ENCODE peak calls at places on chromosomes 6 and 20, in nine cellular contexts. L is RWPE1, V is caudate nucleus, Q is kidney tubule cell, P is psoas muscle, Y is mucosa of gallbladder, H is head of caudate nucleus, S is iPS DF 6.9, K is MM.1S. W is an unnamed sample.

GRCh38 chr6:31573239-31574105 is 1.4 kb downstream of the LTA start:
- DNase-seq in K (no peak), H (no peak), V (no peak), Q (peak; percentile 17), L (no peak), S (no peak), Y (no peak), P (no peak), W (no peak)

GRCh38 chr6:144840619-144841018 is 555.5 kb downstream of the UTRN start:
- DNase-seq in P (no peak), K (no peak), Q (no peak), L (no peak), S (no peak), H (no peak), V (no peak), Y (no peak), W (no peak)

GRCh38 chr6:162999575-163000285 is 272.0 kb downstream of the PACRG start:
- DNase-seq in K (no peak), H (no peak), Y (no peak), S (no peak), P (no peak), V (no peak), Q (no peak), L (peak; percentile 38), W (no peak)

GRCh38 chr6:33944686-33945411 is 141.0 kb upstream of the MLN start:
- DNase-seq in Q (no peak), L (no peak), K (no peak), H (no peak), P (no peak), V (no peak), S (no peak), Y (no peak), W (no peak)

GRCh38 chr20:38125157-38126056 is 39.7 kb downstream of the TGM2 start:
- DNase-seq in V (no peak), L (no peak), P (peak; percentile 47), H (peak; percentile 19), Y (peak; percentile 90), K (no peak), S (no peak), Q (peak; percentile 62), W (peak; percentile 92)

GRCh38 chr20:37328149-37328945 is 17.6 kb upstream of the SRC start:
- DNase-seq in L (no peak), S (no peak), V (no peak), Q (no peak), H (no peak), Y (no peak), K (no peak), P (no peak), W (no peak)

GRCh38 chr6:170287371-170287876 is 3.5 kb downstream of the DLL1 start:
- DNase-seq in S (no peak), L (no peak), Y (no peak), K (no peak), V (no peak), P (peak; percentile 58), H (no peak), Q (no peak), W (no peak)

GRCh38 chr20:4326194-4327065 is 311.1 kb upstream of the RNF24 start:
- DNase-seq in L (peak; percentile 59), Q (peak; percentile 73), P (no peak), K (no peak), V (no peak), Y (no peak), H (no peak), S (no peak), W (no peak)

GRCh38 chr6:151680846-151681425 is 126.5 kb upstream of the ESR1 start:
- DNase-seq in S (no peak), K (no peak), H (no peak), Q (peak; percentile 79), P (no peak), V (no peak), Y (no peak), L (no peak), W (no peak)

GRCh38 chr20:17819395-17820093 is 119.8 kb downstream of the BANF2 start:
- DNase-seq in P (no peak), K (no peak), H (no peak), Q (no peak), V (no peak), Y (no peak), S (no peak), L (no peak), W (no peak)

GRCh38 chr6:96394727-96395126 is 126.9 kb upstream of the UFL1 start:
- DNase-seq in V (no peak), S (no peak), H (no peak), Q (peak; percentile 26), P (no peak), K (peak; percentile 27), L (no peak), Y (no peak), W (peak; percentile 45)

GRCh38 chr6:1930356-1930755 is 315.0 kb downstream of the GMDS start:
- DNase-seq in K (no peak), Y (no peak), H (no peak), V (no peak), Q (no peak), P (no peak), S (no peak), L (no peak), W (no peak)

GRCh38 chr6:30914854-30915590 is 984 bp downstream of the VARS2 start:
- DNase-seq in P (no peak), K (no peak), V (no peak), H (no peak), L (no peak), Y (no peak), S (no peak), Q (peak; percentile 25), W (peak; percentile 4)

GRCh38 chr6:31899882-31900722 is 1.8 kb downstream of the ZBTB12 start:
- DNase-seq in Q (no peak), L (no peak), V (no peak), Y (no peak), S (no peak), P (no peak), K (no peak), H (no peak), W (no peak)

GRCh38 chr6:79762370-79762769 is 131.2 kb downstream of the SH3BGRL2 start:
- DNase-seq in L (no peak), P (no peak), K (no peak), Y (no peak), V (no peak), Q (peak; percentile 45), H (no peak), S (no peak), W (no peak)

GRCh38 chr20:13231031-13231752 is 10.1 kb downstream of the ISM1 start:
- DNase-seq in K (no peak), P (no peak), Y (no peak), H (no peak), Q (peak; percentile 93), S (no peak), L (peak; percentile 59), V (no peak), W (no peak)

GRCh38 chr6:44257007-44257752 is at the start of gene SLC35B2:
- DNase-seq in Y (peak; percentile 49), H (peak; percentile 91), K (peak; percentile 69), L (peak; percentile 81), S (no peak), V (peak; percentile 82), P (peak; percentile 86), Q (peak; percentile 83), W (peak; percentile 80)

GRCh38 chr6:150685860-150686259 is 86.2 kb downstream of the PLEKHG1 start:
- DNase-seq in L (no peak), Y (no peak), H (no peak), V (no peak), Q (peak; percentile 65), P (no peak), K (peak; percentile 16), S (peak; percentile 87), W (no peak)

GRCh38 chr6:157107915-157108651 is 215.2 kb downstream of the TMEM242 start:
- DNase-seq in V (no peak), S (no peak), H (no peak), K (no peak), Y (no peak), Q (peak; percentile 84), P (no peak), L (peak; percentile 73), W (no peak)

GRCh38 chr6:106547053-106547414 is 82.3 kb downstream of the RTN4IP1 start:
- DNase-seq in Y (no peak), Q (peak; percentile 82), P (no peak), H (no peak), V (no peak), S (no peak), L (no peak), K (no peak), W (no peak)

GRCh38 chr20:62898970-62899632 is 27.2 kb downstream of the DIDO1 start:
- DNase-seq in Y (no peak), P (no peak), S (no peak), Q (peak; percentile 30), V (no peak), L (no peak), H (no peak), K (peak; percentile 42), W (no peak)

GRCh38 chr6:56091159-56091869 is 156.1 kb downstream of the COL21A1 start:
- DNase-seq in L (peak; percentile 23), Q (peak; percentile 90), S (no peak), V (no peak), K (no peak), P (no peak), H (no peak), Y (no peak), W (no peak)

GRCh38 chr6:40723967-40724366 is 136.8 kb upstream of the LRFN2 start:
- DNase-seq in H (no peak), Y (no peak), L (no peak), K (no peak), S (no peak), Q (peak; percentile 55), V (no peak), P (no peak), W (no peak)

GRCh38 chr20:32111287-32111686 is 1.8 kb downstream of the TM9SF4 start:
- DNase-seq in V (no peak), P (no peak), H (no peak), K (no peak), Y (no peak), L (no peak), Q (no peak), S (no peak), W (no peak)

GRCh38 chr6:130417951-130418350 is 52.1 kb downstream of the TMEM200A start:
- DNase-seq in V (no peak), L (no peak), S (no peak), K (no peak), H (no peak), Q (no peak), Y (no peak), P (no peak), W (no peak)

GRCh38 chr6:166905505-166906134 is 50.7 kb downstream of the RNASET2 start:
- DNase-seq in P (no peak), K (no peak), H (no peak), S (no peak), V (no peak), L (no peak), Q (no peak), Y (no peak), W (no peak)

GRCh38 chr6:160960067-160960466 is 31.5 kb upstream of the MAP3K4 start:
- DNase-seq in K (no peak), H (no peak), L (no peak), V (no peak), P (no peak), Q (no peak), Y (no peak), S (no peak), W (no peak)

GRCh38 chr6:108168026-108168463 is 2.2 kb downstream of the NR2E1 start:
- DNase-seq in H (no peak), Q (no peak), S (no peak), V (no peak), Y (no peak), L (no peak), K (no peak), P (no peak), W (no peak)

GRCh38 chr6:130679684-130680083 is 147.5 kb upstream of the SMLR1 start:
- DNase-seq in K (no peak), S (no peak), H (no peak), L (no peak), Y (no peak), P (no peak), V (no peak), Q (no peak), W (no peak)

GRCh38 chr6:159555082-159555481 is 138.0 kb downstream of the SOD2 start:
- DNase-seq in S (no peak), L (no peak), P (no peak), Y (no peak), K (no peak), Q (no peak), H (no peak), V (no peak), W (no peak)